ENCODE peak calls at places on chromosomes 16 and 17, in nine cellular contexts. L, T, N, X, V, K, B, W and Q are unnamed samples.

GRCh38 chr17:82105882-82106696 is 8.1 kb upstream of the FASN start:
- DNase-seq in X (peak; percentile 53), B (peak; percentile 48), L (peak; percentile 94), T (peak; percentile 91), K (no peak), V (peak; percentile 71), W (peak; percentile 39), N (peak; percentile 76), Q (peak; percentile 18)

GRCh38 chr16:12497558-12497957 is 306.1 kb downstream of the CPPED1 start:
- DNase-seq in L (no peak), T (no peak), W (no peak), V (no peak), K (no peak), B (no peak), X (no peak), N (no peak), Q (no peak)

GRCh38 chr17:58335779-58336455 is 7.3 kb upstream of the TSPOAP1 start:
- DNase-seq in B (no peak), V (peak; percentile 71), L (no peak), W (peak; percentile 33), N (peak; percentile 91), K (no peak), X (no peak), T (peak; percentile 90), Q (no peak)

GRCh38 chr17:21756856-21757619 is 64.7 kb downstream of the KCNJ18 start:
- DNase-seq in V (no peak), N (no peak), B (no peak), W (no peak), T (peak; percentile 16), L (no peak), K (no peak), X (no peak), Q (no peak)

GRCh38 chr17:68542698-68543463 is 30.7 kb downstream of the PRKAR1A start:
- DNase-seq in V (no peak), K (no peak), N (no peak), W (no peak), X (no peak), B (no peak), T (no peak), L (peak; percentile 36), Q (no peak)

GRCh38 chr16:88375236-88376052 is 7.3 kb upstream of the ZNF469 start:
- DNase-seq in B (no peak), X (no peak), N (no peak), W (no peak), T (peak; percentile 27), L (no peak), V (no peak), K (no peak), Q (no peak)

GRCh38 chr17:12993631-12994030 is 24.2 kb downstream of the ELAC2 start:
- DNase-seq in X (no peak), N (no peak), B (no peak), V (no peak), L (no peak), K (no peak), W (no peak), T (no peak), Q (no peak)

GRCh38 chr16:56203052-56203451 is 11.8 kb downstream of the GNAO1 start:
- DNase-seq in N (peak; percentile 51), W (no peak), V (peak; percentile 24), T (no peak), B (no peak), X (peak; percentile 9), L (no peak), K (no peak), Q (peak; percentile 2)

GRCh38 chr17:50944054-50944901 is 78.1 kb upstream of the TOB1 start:
- DNase-seq in V (peak; percentile 93), B (peak; percentile 36), T (peak; percentile 92), W (peak; percentile 53), L (peak; percentile 84), X (peak; percentile 60), K (no peak), N (peak; percentile 72), Q (no peak)

GRCh38 chr17:44314524-44314868 is 6.1 kb downstream of the RUNDC3A start:
- DNase-seq in B (no peak), X (no peak), L (no peak), W (no peak), V (no peak), K (no peak), T (no peak), N (no peak), Q (no peak)
- H3K4me3 ChIP-seq in B (no peak overlapping the region), X (no peak overlapping the region), L (no peak overlapping the region), W (no peak overlapping the region), V (no peak overlapping the region), K (no peak overlapping the region), T (no peak overlapping the region), N (no peak overlapping the region), Q (no peak overlapping the region)

GRCh38 chr16:28823719-28824547 is 1.1 kb downstream of the ATXN2L start:
- DNase-seq in T (peak; percentile 97), X (peak; percentile 99), L (peak; percentile 89), V (peak; percentile 94), N (peak; percentile 96), K (peak; percentile 82), B (peak; percentile 98), W (peak; percentile 98), Q (peak; percentile 99)
- TF ChIP-seq CTCF in T (peak; percentile 10), X (peak; percentile 18), L (no peak), V (peak; percentile 18), N (peak; percentile 41), K (peak; percentile 37), B (peak; percentile 1), W (peak; percentile 24), Q (no peak)

DNA sequence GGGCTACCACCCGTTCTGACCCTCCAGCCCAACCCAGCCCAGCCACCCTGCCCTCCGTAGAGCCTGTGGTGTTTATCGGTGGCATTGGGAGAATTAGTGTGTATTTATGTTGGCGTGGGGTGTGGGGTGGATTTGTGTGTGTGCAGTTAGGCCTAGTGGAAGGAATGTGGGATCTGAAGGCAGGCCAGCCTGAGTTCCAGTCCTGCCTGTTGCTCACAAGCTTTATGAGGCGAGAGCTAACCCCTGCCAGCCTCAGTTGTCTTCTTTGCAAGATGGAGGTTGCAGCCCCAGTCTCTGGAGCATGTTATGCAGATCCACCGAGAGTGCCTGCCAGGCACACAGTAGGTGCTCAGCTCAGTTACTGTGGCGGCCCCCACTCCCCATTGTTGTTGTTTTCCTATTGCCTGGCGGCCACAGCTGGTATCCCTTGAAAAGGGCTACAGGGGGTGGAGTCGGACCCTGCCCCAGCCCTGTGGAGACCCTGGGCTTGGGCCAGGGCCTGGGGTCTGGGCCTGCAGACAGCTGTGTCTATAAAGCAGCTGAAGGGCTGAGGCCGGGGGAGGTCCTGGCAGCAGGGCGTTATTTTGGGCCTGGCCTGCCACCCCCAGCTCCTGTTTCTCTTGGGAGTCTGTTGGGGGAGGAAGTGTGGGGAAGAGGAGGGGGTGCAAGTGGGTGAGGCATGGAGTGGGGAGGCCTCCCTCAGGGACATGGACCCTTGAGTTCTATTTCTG is 5.1 kb downstream of the ERBB2 start:
- DNase-seq in K (no peak), W (peak; percentile 49), B (peak; percentile 33), N (no peak), V (no peak), L (no peak), T (no peak), X (peak; percentile 50), Q (peak; percentile 29)
- H3K4me3 ChIP-seq in K (no peak overlapping the region), W (no peak overlapping the region), B (no peak overlapping the region), N (no peak overlapping the region), V (no peak overlapping the region), L (no peak overlapping the region), T (no peak overlapping the region), X (no peak overlapping the region), Q (no peak overlapping the region)

DNA sequence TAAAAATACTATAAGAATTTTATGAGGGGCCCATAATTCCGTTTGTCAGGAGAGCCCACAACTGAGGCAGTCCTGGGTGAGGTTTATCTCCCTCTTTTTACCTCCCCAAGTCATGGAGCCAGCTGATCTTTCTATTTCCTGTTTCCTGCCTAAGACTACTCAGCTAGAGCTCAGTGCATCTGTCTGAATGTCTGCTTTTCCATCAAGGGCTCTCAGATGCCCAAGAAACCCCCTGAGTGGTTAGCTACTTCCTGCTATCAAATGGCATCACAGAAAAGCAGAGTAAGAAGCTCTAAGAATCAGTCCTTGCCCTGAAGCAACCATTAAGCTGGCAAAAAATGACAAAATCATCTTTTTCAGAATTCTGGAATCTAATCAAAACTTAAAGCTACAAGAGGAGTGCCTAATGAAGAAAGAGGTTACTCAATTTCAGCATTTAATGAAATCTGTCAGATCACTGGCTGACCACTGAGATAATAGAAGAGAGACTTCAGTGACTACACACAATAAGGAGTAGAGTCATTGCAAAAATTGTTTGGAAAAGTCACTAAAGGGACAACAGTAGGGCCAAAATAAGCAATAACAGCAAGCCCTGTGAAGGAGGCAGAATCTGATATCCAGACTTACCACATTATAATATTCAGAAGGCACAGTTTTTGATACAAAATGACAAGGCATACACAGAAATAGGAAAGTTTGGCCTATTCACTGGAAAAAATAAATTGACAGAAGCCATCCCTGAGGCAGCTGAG is 150.1 kb downstream of the CYB561 start:
- DNase-seq in B (no peak), X (no peak), W (no peak), V (no peak), K (no peak), N (no peak), T (no peak), L (no peak), Q (no peak)
- TF ChIP-seq CTCF in B (no peak), X (no peak), W (no peak), V (no peak), K (no peak), N (no peak), T (no peak), L (no peak), Q (no peak)

GRCh38 chr17:43025766-43026537 is 921 bp downstream of the RND2 start:
- DNase-seq in T (no peak), B (no peak), W (no peak), K (no peak), L (no peak), X (no peak), N (no peak), V (no peak), Q (no peak)
- H3K4me3 ChIP-seq in T (no peak overlapping the region), B (no peak overlapping the region), W (no peak overlapping the region), K (no peak overlapping the region), L (no peak overlapping the region), X (no peak overlapping the region), N (no peak overlapping the region), V (no peak overlapping the region), Q (peak overlapping the region; percentile 48)

GRCh38 chr17:45849536-45849990 is 4.9 kb downstream of the SPPL2C start:
- DNase-seq in B (no peak), N (no peak), T (peak; percentile 67), X (no peak), V (no peak), W (no peak), L (no peak), K (no peak), Q (no peak)
- TF ChIP-seq CTCF in B (no peak), N (no peak), T (no peak), X (no peak), V (no peak), W (no peak), L (no peak), K (no peak), Q (no peak)

DNA sequence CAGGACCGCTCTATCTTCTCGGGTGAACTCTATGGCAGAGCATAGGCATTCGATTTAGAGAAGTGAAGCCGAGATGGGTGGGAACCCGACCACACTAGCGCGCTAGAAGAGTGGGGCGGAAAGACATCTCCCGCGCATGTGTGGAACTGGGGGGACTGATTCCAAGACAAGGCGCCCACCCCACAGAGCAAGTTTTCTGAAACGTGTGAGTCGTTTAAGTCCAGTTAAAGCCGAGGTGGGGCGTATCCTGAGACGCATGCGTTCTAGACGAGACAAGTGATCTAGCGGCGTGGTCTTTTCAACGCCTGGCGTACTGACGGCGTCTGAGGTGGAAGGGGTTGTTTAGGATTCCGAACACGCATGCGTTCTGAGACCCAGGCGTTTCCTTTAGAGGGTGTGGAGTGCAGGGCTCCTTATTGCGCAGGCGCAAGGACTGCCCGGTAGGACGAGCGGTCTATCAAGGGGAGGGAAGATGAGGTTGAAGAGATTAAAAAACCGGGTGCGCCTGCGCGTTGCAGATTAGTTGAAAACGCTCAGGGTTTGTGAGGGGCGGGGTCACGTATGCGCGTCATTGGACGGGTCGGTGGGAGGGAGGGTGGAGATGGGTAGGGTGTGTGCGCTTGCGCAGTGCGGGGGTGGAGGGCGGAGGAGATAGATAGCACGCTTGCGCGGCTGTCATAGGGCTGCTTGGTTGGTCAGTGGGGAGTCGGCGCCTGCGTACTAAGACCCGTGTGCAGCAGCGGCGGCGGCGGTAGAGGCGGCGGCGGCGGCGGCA is at the start of gene EIF5A:
- DNase-seq in L (peak; percentile 99), X (peak; percentile 100), T (peak; percentile 100), B (peak; percentile 100), N (peak; percentile 99), K (peak; percentile 100), V (peak; percentile 99), W (peak; percentile 100), Q (peak; percentile 100)
- H3K4me3 ChIP-seq in L (peak within 1 kb of the TSS; percentile 86), X (peak within 1 kb of the TSS; percentile 72), T (peak within 1 kb of the TSS; percentile 89), B (peak within 1 kb of the TSS; percentile 95), N (peak within 1 kb of the TSS; percentile 98), K (peak within 1 kb of the TSS; percentile 71), V (peak within 1 kb of the TSS; percentile 86), W (peak within 1 kb of the TSS; percentile 93), Q (peak within 1 kb of the TSS; percentile 88)